ENCODE peak calls at places on chromosome 7, in five cellular contexts. S is GM12878; H is type B pancreatic cell; E is activated naive CD4-positive, alpha-beta T cell treated with anti-CD3 and anti-CD28 coated beads, Interleukin-2, amount 10 ng/mL, durations not matched to agents 7 days and 5 days; W is T1000. R is an unnamed sample.

GRCh38 chr7:77461246-77461645 is 45.1 kb upstream of the GSAP start:
- DNase-seq in S (no peak), H (no peak), E (no peak), W (no peak), R (no peak)

GRCh38 chr7:85773116-85773783 is 586.4 kb upstream of the SEMA3D start:
- DNase-seq in S (no peak), H (no peak), E (no peak), W (no peak), R (no peak)

GRCh38 chr7:84125654-84126053 is 68.9 kb downstream of the SEMA3A start:
- DNase-seq in S (no peak), H (no peak), E (no peak), W (no peak), R (no peak)

GRCh38 chr7:143049380-143049779 is 2.8 kb upstream of the OR6V1 start:
- DNase-seq in S (no peak), H (no peak), E (no peak), W (no peak), R (no peak)

GRCh38 chr7:137329411-137329810 is 14.1 kb downstream of the PTN start:
- DNase-seq in S (no peak), H (no peak), E (no peak), W (no peak), R (no peak)

GRCh38 chr7:55552320-55553086 is 19.8 kb downstream of the VOPP1 start:
- DNase-seq in S (no peak), H (no peak), E (no peak), W (no peak), R (no peak)

GRCh38 chr7:139396323-139396951 is 36.7 kb downstream of the LUC7L2 start:
- DNase-seq in S (no peak), H (no peak), E (no peak), W (no peak), R (no peak)

GRCh38 chr7:14191686-14192098 is 202.2 kb upstream of the ETV1 start:
- DNase-seq in S (no peak), H (no peak), E (no peak), W (no peak), R (no peak)

GRCh38 chr7:107879400-107880035 is 11.5 kb upstream of the DLD start:
- DNase-seq in S (no peak), H (no peak), E (peak; percentile 61), W (no peak), R (no peak)

GRCh38 chr7:105198223-105198622 is 184.2 kb downstream of the KMT2E start:
- DNase-seq in S (no peak), H (no peak), E (no peak), W (peak; percentile 68), R (no peak)

GRCh38 chr7:150994141-150994837 is 3.5 kb downstream of the NOS3 start:
- DNase-seq in S (no peak), H (no peak), E (peak; percentile 67), W (no peak), R (no peak)

GRCh38 chr7:45417268-45417667 is 156.9 kb upstream of the ADCY1 start:
- DNase-seq in S (no peak), H (no peak), E (no peak), W (no peak), R (no peak)

GRCh38 chr7:12016439-12016838 is 184.4 kb upstream of the THSD7A start:
- DNase-seq in S (no peak), H (no peak), E (no peak), W (no peak), R (no peak)

GRCh38 chr7:130793855-130794618 is 60.0 kb upstream of the KLF14 start:
- DNase-seq in S (no peak), H (no peak), E (no peak), W (peak; percentile 4), R (peak; percentile 26)

GRCh38 chr7:117041822-117042221 is 88.5 kb downstream of the ST7 start:
- DNase-seq in S (no peak), H (no peak), E (no peak), W (no peak), R (no peak)

R was measured in tibial nerve.